ENCODE peak calls at places on chromosome 21, in eight cellular contexts. W is tibial nerve, Z is body of pancreas, U is HCT116, L is cardiac fibroblast, C is dorsolateral prefrontal cortex, G is mesothelial cell of epicardium, N is colonic mucosa. Q is an unnamed sample.

GRCh38 chr21:26659181-26659580 is 86.1 kb upstream of the CYYR1 start:
- DNase-seq in W (no peak), G (no peak), C (no peak), N (no peak), Z (no peak), L (no peak), U (no peak), Q (no peak)

GRCh38 chr21:25188639-25189038 is 418.6 kb downstream of the MRPL39 start:
- DNase-seq in Z (no peak), U (no peak), L (no peak), W (no peak), G (no peak), N (no peak), C (no peak), Q (no peak)

GRCh38 chr21:14560139-14560538 is 14.0 kb upstream of the SAMSN1 start:
- DNase-seq in L (no peak), U (no peak), N (no peak), Z (no peak), G (no peak), C (no peak), W (no peak), Q (no peak)

GRCh38 chr21:25005388-25005787 is 601.9 kb downstream of the MRPL39 start:
- DNase-seq in N (no peak), L (peak; percentile 24), W (no peak), C (no peak), Z (no peak), U (no peak), G (no peak), Q (no peak)

GRCh38 chr21:33076600-33077329 is 6.8 kb downstream of the OLIG1 start:
- DNase-seq in W (no peak), N (no peak), Z (no peak), U (no peak), L (no peak), G (no peak), C (no peak), Q (no peak)

GRCh38 chr21:38956791-38957571 is 151.3 kb downstream of the ETS2 start:
- DNase-seq in N (peak; percentile 68), C (no peak), G (no peak), W (no peak), U (no peak), L (no peak), Z (no peak), Q (no peak)

GRCh38 chr21:29077651-29078090 is 4.2 kb upstream of the CCT8 start:
- DNase-seq in U (no peak), W (no peak), L (peak; percentile 56), C (no peak), N (peak; percentile 43), Z (peak; percentile 34), G (no peak), Q (no peak)

GRCh38 chr21:29697555-29698193 is 242.1 kb downstream of the GRIK1 start:
- DNase-seq in G (no peak), Z (no peak), U (no peak), C (no peak), N (no peak), L (peak; percentile 64), W (no peak), Q (no peak)

GRCh38 chr21:25115021-25115420 is 492.3 kb downstream of the MRPL39 start:
- DNase-seq in N (no peak), U (no peak), C (no peak), Z (no peak), W (no peak), G (no peak), L (no peak), Q (no peak)

GRCh38 chr21:28598214-28598613 is 394.5 kb downstream of the LTN1 start:
- DNase-seq in C (no peak), U (no peak), G (no peak), W (no peak), L (no peak), Z (no peak), N (no peak), Q (no peak)

GRCh38 chr21:34132202-34132601 is 58.8 kb downstream of the MRPS6 start:
- DNase-seq in G (no peak), C (no peak), Z (no peak), U (no peak), N (no peak), W (no peak), L (no peak), Q (no peak)

GRCh38 chr21:34135330-34135729 is 62.0 kb downstream of the MRPS6 start:
- DNase-seq in Z (no peak), U (no peak), W (no peak), N (no peak), C (no peak), L (no peak), G (no peak), Q (no peak)

GRCh38 chr21:34132905-34133304 is 59.5 kb downstream of the MRPS6 start:
- DNase-seq in G (no peak), Z (no peak), L (no peak), C (no peak), N (no peak), W (no peak), U (no peak), Q (no peak)

GRCh38 chr21:34133392-34133791 is 60.0 kb downstream of the MRPS6 start:
- DNase-seq in C (no peak), G (no peak), N (no peak), W (no peak), L (no peak), Z (no peak), U (no peak), Q (no peak)

GRCh38 chr21:34133802-34134201 is 60.4 kb downstream of the MRPS6 start:
- DNase-seq in L (no peak), U (no peak), N (no peak), Z (no peak), G (no peak), C (no peak), W (no peak), Q (no peak)
- TF ChIP-seq CTCF in L (peak; percentile 26), U (peak; percentile 64), N (no peak), Z (peak; percentile 15), G (peak; percentile 73), C (no peak), W (no peak), Q (peak; percentile 66)

GRCh38 chr21:35932232-35932911 is 128.0 kb downstream of the SETD4 start:
- DNase-seq in W (no peak), Z (peak; percentile 22), G (no peak), U (peak; percentile 91), N (no peak), C (no peak), L (peak; percentile 95), Q (peak; percentile 89)

DNA sequence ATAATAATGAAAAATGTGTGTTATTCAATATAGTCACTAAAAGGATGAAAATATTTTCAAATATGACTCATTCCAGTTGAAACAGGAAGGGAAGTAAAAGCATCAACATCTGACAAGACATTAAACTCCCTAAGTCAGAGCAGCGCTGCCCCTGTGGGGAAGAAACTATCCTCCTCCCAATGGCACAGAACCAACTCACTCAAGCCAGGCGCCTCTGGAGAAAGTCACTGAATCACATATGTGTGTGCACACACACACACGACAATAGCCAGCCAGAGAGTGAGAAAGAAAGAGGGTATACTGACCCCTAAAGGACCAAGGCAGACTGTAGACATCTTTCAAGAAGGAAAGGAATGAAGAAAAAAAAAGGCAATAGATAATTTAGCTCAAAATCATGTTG is 126.9 kb downstream of the SETD4 start:
- DNase-seq in W (peak; percentile 60), N (no peak), Z (no peak), G (no peak), C (no peak), L (peak; percentile 95), U (peak; percentile 36), Q (peak; percentile 90)
- TF ChIP-seq CTCF in W (peak; percentile 36), N (no peak), Z (peak; percentile 16), G (no peak), C (no peak), L (peak; percentile 43), U (peak; percentile 36), Q (peak; percentile 53)

GRCh38 chr21:37030864-37031263 is 24.4 kb downstream of the RIPPLY3 start:
- DNase-seq in N (no peak), U (no peak), G (no peak), Z (no peak), L (no peak), C (no peak), W (no peak), Q (no peak)

GRCh38 chr21:37032877-37033471 is 26.5 kb downstream of the RIPPLY3 start:
- DNase-seq in L (peak; percentile 75), W (no peak), Z (no peak), G (no peak), C (no peak), U (peak; percentile 51), N (no peak), Q (no peak)

GRCh38 chr21:37032293-37032692 is 25.8 kb downstream of the RIPPLY3 start:
- DNase-seq in W (no peak), G (no peak), N (no peak), U (no peak), L (no peak), Z (no peak), C (no peak), Q (no peak)

DNA sequence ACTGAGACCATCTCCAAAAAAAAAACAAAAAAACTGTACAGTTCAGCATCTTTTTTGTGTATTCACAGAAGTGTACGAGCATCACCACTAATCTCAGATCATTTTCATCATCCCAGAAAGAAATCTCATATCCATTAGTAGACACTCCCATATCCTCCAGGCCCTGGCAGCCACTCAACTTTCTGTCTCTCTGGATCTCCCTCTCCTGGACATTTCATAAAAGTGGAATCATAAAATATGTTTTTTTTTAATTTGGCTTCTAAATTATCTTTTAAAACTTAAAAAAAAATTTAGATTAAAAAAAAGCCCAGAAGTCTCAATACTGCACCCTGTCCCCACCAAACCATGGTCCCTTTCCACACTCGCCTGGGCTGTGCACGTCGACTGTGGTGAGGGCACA is 22.1 kb downstream of the RIPPLY3 start:
- DNase-seq in C (no peak), U (no peak), W (no peak), Z (no peak), N (no peak), L (peak; percentile 9), G (no peak), Q (no peak)
- TF ChIP-seq CTCF in C (no peak), U (no peak), W (no peak), Z (no peak), N (no peak), L (no peak), G (peak; percentile 17), Q (no peak)

GRCh38 chr21:45386728-45387371 is 18.1 kb upstream of the COL18A1 start:
- DNase-seq in G (peak; percentile 21), U (no peak), L (peak; percentile 89), C (no peak), W (no peak), N (no peak), Z (peak; percentile 24), Q (peak; percentile 3)
- TF ChIP-seq CTCF in G (no peak), U (no peak), L (peak; percentile 40), C (no peak), W (peak; percentile 20), N (no peak), Z (peak; percentile 24), Q (no peak)

DNA sequence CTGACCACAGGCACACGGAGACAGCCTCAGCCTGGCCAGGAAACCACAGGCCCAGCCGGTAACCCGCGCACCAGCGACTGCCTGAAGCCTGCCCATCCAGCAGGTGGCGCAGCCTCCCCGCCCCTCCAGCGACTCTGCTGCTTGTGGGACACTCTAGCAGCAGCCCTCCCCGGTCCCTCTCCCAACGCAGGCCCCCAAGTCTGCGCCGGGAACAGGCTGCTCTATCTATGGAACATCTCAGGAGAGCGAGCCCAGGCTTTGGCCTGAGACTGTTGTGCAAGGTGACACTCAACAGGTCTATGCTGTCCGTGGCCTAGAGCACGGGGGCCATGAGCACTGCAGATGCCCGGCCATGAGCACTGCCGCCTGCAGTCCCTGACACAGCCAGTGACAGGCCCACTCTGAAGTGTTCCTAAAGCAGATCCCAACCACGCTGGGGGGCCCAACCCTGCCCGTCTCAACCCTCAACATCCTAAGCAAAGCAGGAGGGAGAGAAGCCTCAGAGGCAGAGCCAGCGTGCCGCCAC is 28.4 kb downstream of the WDR4 start:
- DNase-seq in Z (no peak), G (no peak), W (no peak), C (no peak), L (peak; percentile 16), N (no peak), U (no peak), Q (no peak)
- TF ChIP-seq CTCF in Z (peak; percentile 32), G (peak; percentile 25), W (no peak), C (no peak), L (peak; percentile 46), N (peak; percentile 38), U (peak; percentile 78), Q (peak; percentile 56)

Q was measured in CD14-positive monocyte.